ENCODE peak calls at places on chromosome 20, in six cellular contexts. P is mesendoderm, J is ascending aorta, M is MM.1S, F is fibroblast of lung, H is thoracic aorta. S is an unnamed sample.

GRCh38 chr20:12660918-12661317 is 347.9 kb upstream of the SPTLC3 start:
- DNase-seq in P (peak; percentile 83), J (no peak), M (no peak), F (no peak), H (peak; percentile 19), S (no peak)

GRCh38 chr20:4749326-4749725 is 27.6 kb downstream of the PRND start:
- DNase-seq in P (no peak), J (no peak), M (no peak), F (no peak), H (no peak), S (no peak)

GRCh38 chr20:4829494-4830211 is 107.9 kb downstream of the PRND start:
- DNase-seq in P (no peak), J (no peak), M (no peak), F (no peak), H (no peak), S (no peak)

GRCh38 chr20:605237-605636 is 4.9 kb downstream of the TCF15 start:
- DNase-seq in P (peak; percentile 90), J (no peak), M (no peak), F (no peak), H (no peak), S (no peak)

GRCh38 chr20:17934141-17934862 is 34.3 kb downstream of the SNX5 start:
- DNase-seq in P (no peak), J (no peak), M (no peak), F (peak; percentile 68), H (no peak), S (no peak)

GRCh38 chr20:15162061-15162740 is 824.8 kb upstream of the FLRT3 start:
- DNase-seq in P (no peak), J (no peak), M (peak; percentile 87), F (no peak), H (no peak), S (no peak)

GRCh38 chr20:12925214-12925755 is 83.5 kb upstream of the SPTLC3 start:
- DNase-seq in P (peak; percentile 85), J (no peak), M (peak; percentile 79), F (peak; percentile 81), H (no peak), S (peak; percentile 40)

GRCh38 chr20:48166082-48166835 is 381.0 kb upstream of the SULF2 start:
- DNase-seq in P (no peak), J (no peak), M (peak; percentile 9), F (no peak), H (no peak), S (no peak)

GRCh38 chr20:18225652-18226051 is 62.7 kb upstream of the ZNF133 start:
- DNase-seq in P (no peak), J (no peak), M (no peak), F (no peak), H (no peak), S (no peak)

GRCh38 chr20:45320948-45321595 is 13.0 kb upstream of the MATN4 start:
- DNase-seq in P (no peak), J (no peak), M (peak; percentile 79), F (no peak), H (no peak), S (no peak)

GRCh38 chr20:56422824-56423189 is 10.7 kb downstream of the CASS4 start:
- DNase-seq in P (no peak), J (no peak), M (no peak), F (no peak), H (no peak), S (no peak)

GRCh38 chr20:44050925-44051660 is 135.9 kb downstream of the JPH2 start:
- DNase-seq in P (no peak), J (no peak), M (no peak), F (no peak), H (no peak), S (no peak)

GRCh38 chr20:44407402-44408184 is 52.1 kb downstream of the HNF4A start:
- DNase-seq in P (peak; percentile 55), J (no peak), M (no peak), F (peak; percentile 97), H (no peak), S (no peak)

GRCh38 chr20:57051096-57051495 is 215.3 kb downstream of the BMP7 start:
- DNase-seq in P (no peak), J (no peak), M (no peak), F (no peak), H (no peak), S (no peak)

GRCh38 chr20:47346172-47346571 is 10.3 kb downstream of the ZMYND8 start:
- DNase-seq in P (no peak), J (no peak), M (no peak), F (no peak), H (no peak), S (no peak)

GRCh38 chr20:41318271-41318649 is 729 bp upstream of the ZHX3 start:
- DNase-seq in P (no peak), J (no peak), M (no peak), F (no peak), H (no peak), S (no peak)

GRCh38 chr20:1415667-1416468 is 23.0 kb upstream of the FKBP1A start:
- DNase-seq in P (peak; percentile 93), J (no peak), M (no peak), F (peak; percentile 98), H (no peak), S (no peak)

GRCh38 chr20:32434434-32434833 is 76.3 kb downstream of the ASXL1 start:
- DNase-seq in P (no peak), J (no peak), M (no peak), F (no peak), H (no peak), S (no peak)

GRCh38 chr20:11905460-11906150 is 12.1 kb upstream of the BTBD3 start:
- DNase-seq in P (no peak), J (no peak), M (no peak), F (no peak), H (no peak), S (no peak)

GRCh38 chr20:31674895-31675827 is 37.4 kb downstream of the COX4I2 start:
- DNase-seq in P (peak; percentile 39), J (peak; percentile 62), M (peak; percentile 60), F (peak; percentile 88), H (peak; percentile 52), S (peak; percentile 48)

GRCh38 chr20:12966468-12967085 is 42.2 kb upstream of the SPTLC3 start:
- DNase-seq in P (peak; percentile 34), J (no peak), M (peak; percentile 37), F (peak; percentile 42), H (no peak), S (no peak)

GRCh38 chr20:63591786-63592355 is 17.8 kb upstream of the HELZ2 start:
- DNase-seq in P (no peak), J (no peak), M (no peak), F (no peak), H (no peak), S (no peak)

GRCh38 chr20:11921326-11921725 is 3.6 kb downstream of the BTBD3 start:
- DNase-seq in P (no peak), J (no peak), M (no peak), F (no peak), H (no peak), S (no peak)

GRCh38 chr20:8756410-8756809 is 312.5 kb upstream of the PLCB4 start:
- DNase-seq in P (peak; percentile 69), J (no peak), M (no peak), F (peak; percentile 95), H (no peak), S (no peak)

GRCh38 chr20:58511861-58512260 is 3.3 kb downstream of the APCDD1L start:
- DNase-seq in P (no peak), J (no peak), M (no peak), F (no peak), H (no peak), S (no peak)

GRCh38 chr20:7971536-7972285 is 31.5 kb upstream of the HAO1 start:
- DNase-seq in P (no peak), J (no peak), M (no peak), F (peak; percentile 45), H (no peak), S (no peak)

GRCh38 chr20:10349118-10349517 is 84.9 kb downstream of the MKKS start:
- DNase-seq in P (no peak), J (no peak), M (no peak), F (no peak), H (no peak), S (no peak)

GRCh38 chr20:10347481-10347880 is 86.5 kb downstream of the MKKS start:
- DNase-seq in P (no peak), J (no peak), M (no peak), F (no peak), H (no peak), S (no peak)

GRCh38 chr20:10342152-10342551 is 91.9 kb downstream of the MKKS start:
- DNase-seq in P (no peak), J (no peak), M (no peak), F (no peak), H (no peak), S (no peak)

GRCh38 chr20:10347066-10347465 is 87.0 kb downstream of the MKKS start:
- DNase-seq in P (no peak), J (no peak), M (no peak), F (peak; percentile 81), H (no peak), S (no peak)

GRCh38 chr20:10344953-10345352 is 89.1 kb downstream of the MKKS start:
- DNase-seq in P (no peak), J (no peak), M (no peak), F (no peak), H (no peak), S (no peak)
- H3K4me1 ChIP-seq in P (no peaks in the 10 kb centered on the region), J (no peaks in the 10 kb centered on the region), M (no peaks in the 10 kb centered on the region), F (no peaks in the 10 kb centered on the region), H (no peaks in the 10 kb centered on the region), S (no peaks in the 10 kb centered on the region)

GRCh38 chr20:35729836-35730582 is 12.1 kb downstream of the RBM39 start:
- DNase-seq in P (no peak), J (no peak), M (no peak), F (no peak), H (no peak), S (no peak)

GRCh38 chr20:35731862-35732643 is 10.0 kb downstream of the RBM39 start:
- DNase-seq in P (no peak), J (no peak), M (no peak), F (no peak), H (no peak), S (no peak)

GRCh38 chr20:35730583-35731468 is 11.2 kb downstream of the RBM39 start:
- DNase-seq in P (no peak), J (no peak), M (no peak), F (no peak), H (no peak), S (no peak)

GRCh38 chr20:35732644-35732982 is 9.4 kb downstream of the RBM39 start:
- DNase-seq in P (no peak), J (no peak), M (no peak), F (no peak), H (no peak), S (no peak)

DNA sequence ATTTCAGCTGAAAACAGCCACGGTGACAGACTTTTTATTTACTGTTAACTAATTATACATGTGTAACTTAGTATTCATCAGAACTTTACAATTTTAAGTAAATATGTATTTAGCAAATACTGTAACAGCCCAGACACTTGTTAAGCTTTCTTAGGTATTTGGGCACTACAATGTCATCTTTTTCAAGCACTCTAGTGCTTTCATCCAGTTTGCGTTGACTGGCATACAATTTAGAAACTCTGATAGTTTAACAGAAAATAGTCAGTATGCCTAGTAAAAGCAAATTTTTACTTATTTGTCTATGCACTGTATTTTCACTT is 10.6 kb downstream of the RBM39 start:
- DNase-seq in P (no peak), J (no peak), M (no peak), F (no peak), H (no peak), S (no peak)
- H3K4me1 ChIP-seq in P (no peaks in the 10 kb centered on the region), J (peaks cover 53% of the 10 kb centered on the region), M (peaks cover 5% of the 10 kb centered on the region), F (peaks cover 3% of the 10 kb centered on the region), H (peaks cover 51% of the 10 kb centered on the region), S (peaks cover 68% of the 10 kb centered on the region)

GRCh38 chr20:34022154-34022842 is 28.6 kb downstream of the RALY start:
- DNase-seq in P (peak; percentile 63), J (no peak), M (peak; percentile 58), F (no peak), H (no peak), S (peak; percentile 27)
- H3K4me1 ChIP-seq in P (peaks cover 17% of the 10 kb centered on the region), J (peaks cover 48% of the 10 kb centered on the region), M (peaks cover 70% of the 10 kb centered on the region), F (peaks cover 8% of the 10 kb centered on the region), H (peaks cover 49% of the 10 kb centered on the region), S (peaks cover 54% of the 10 kb centered on the region)

GRCh38 chr20:23147647-23147963 is 61.5 kb upstream of the CD93 start:
- DNase-seq in P (no peak), J (no peak), M (no peak), F (no peak), H (no peak), S (no peak)
- H3K4me1 ChIP-seq in P (peaks cover 3% of the 10 kb centered on the region), J (peaks cover 85% of the 10 kb centered on the region), M (no peaks in the 10 kb centered on the region), F (peaks cover 41% of the 10 kb centered on the region), H (peaks cover 42% of the 10 kb centered on the region), S (peaks cover 7% of the 10 kb centered on the region)